ENCODE peak calls at places on chromosomes 13 and 19, in four cellular contexts. One of them, this sample, is unnamed. For H3K9me3, the result is how much of the 10 kb centered on the place peaks cover.

GRCh38 chr13:68550330-68550729 is 1320.2 kb upstream of the PCDH9 start:
- DNase-seq in transverse colon: no peak
- DNase-seq in tibial nerve: no peak
- DNase-seq in small intestine: no peak
- DNase-seq in this sample: no peak

GRCh38 chr19:38913958-38914357 is 2.0 kb upstream of the CCER2 start:
- DNase-seq in small intestine: no peak
- DNase-seq in tibial nerve: no peak
- DNase-seq in transverse colon: no peak
- DNase-seq in this sample: no peak

GRCh38 chr13:112468069-112468468 is 91.9 kb downstream of the SPACA7 start:
- DNase-seq in small intestine: no peak
- DNase-seq in transverse colon: no peak
- DNase-seq in tibial nerve: no peak
- DNase-seq in this sample: no peak

GRCh38 chr13:103539265-103539664 is 473.0 kb upstream of the SLC10A2 start:
- DNase-seq in transverse colon: no peak
- DNase-seq in small intestine: no peak
- DNase-seq in tibial nerve: no peak
- DNase-seq in this sample: no peak

GRCh38 chr13:83824561-83824960 is 57.7 kb downstream of the SLITRK1 start:
- DNase-seq in tibial nerve: no peak
- DNase-seq in transverse colon: no peak
- DNase-seq in small intestine: no peak
- DNase-seq in this sample: no peak

GRCh38 chr13:60431108-60431700 is 34.2 kb downstream of the TDRD3 start:
- DNase-seq in tibial nerve: peak
- DNase-seq in small intestine: peak
- DNase-seq in transverse colon: no peak
- DNase-seq in this sample: no peak

GRCh38 chr19:40366697-40367561 is 18.4 kb downstream of the PLD3 start:
- DNase-seq in small intestine: no peak
- DNase-seq in tibial nerve: no peak
- DNase-seq in transverse colon: no peak
- DNase-seq in this sample: no peak

GRCh38 chr13:53783466-53783865 is 754.9 kb downstream of the OLFM4 start:
- DNase-seq in small intestine: peak
- DNase-seq in transverse colon: no peak
- DNase-seq in tibial nerve: no peak
- DNase-seq in this sample: no peak

GRCh38 chr13:23384111-23384510 is 49.4 kb downstream of the SACS start:
- DNase-seq in transverse colon: no peak
- DNase-seq in small intestine: no peak
- DNase-seq in tibial nerve: no peak
- DNase-seq in this sample: no peak

GRCh38 chr13:94950303-94950702 is 238.0 kb upstream of the SOX21 start:
- DNase-seq in transverse colon: no peak
- DNase-seq in tibial nerve: no peak
- DNase-seq in small intestine: no peak
- DNase-seq in this sample: no peak

GRCh38 chr19:5935473-5936307 is 21.6 kb downstream of the CAPS start:
- DNase-seq in transverse colon: no peak
- DNase-seq in small intestine: no peak
- DNase-seq in tibial nerve: no peak
- DNase-seq in this sample: no peak
- H3K27ac ChIP-seq in transverse colon: peak
- H3K27ac ChIP-seq in small intestine: no peak
- H3K27ac ChIP-seq in tibial nerve: peak
- H3K27ac ChIP-seq in this sample: peak

GRCh38 chr19:45526143-45526542 is 18.9 kb downstream of the VASP start:
- DNase-seq in tibial nerve: peak
- DNase-seq in small intestine: peak
- DNase-seq in transverse colon: peak
- DNase-seq in this sample: peak

GRCh38 chr19:45528149-45528743 is 21.0 kb downstream of the VASP start:
- DNase-seq in tibial nerve: no peak
- DNase-seq in transverse colon: no peak
- DNase-seq in small intestine: peak
- DNase-seq in this sample: no peak

GRCh38 chr19:45527731-45528130 is 20.5 kb downstream of the VASP start:
- DNase-seq in small intestine: no peak
- DNase-seq in tibial nerve: no peak
- DNase-seq in transverse colon: no peak
- DNase-seq in this sample: no peak

GRCh38 chr19:45528744-45529453 is 21.6 kb downstream of the VASP start:
- DNase-seq in tibial nerve: no peak
- DNase-seq in transverse colon: peak
- DNase-seq in small intestine: peak
- DNase-seq in this sample: peak

GRCh38 chr19:45526971-45527370 is 19.7 kb downstream of the VASP start:
- DNase-seq in small intestine: no peak
- DNase-seq in tibial nerve: no peak
- DNase-seq in transverse colon: no peak
- DNase-seq in this sample: peak
- H3K9me3 ChIP-seq in small intestine: under half
- H3K9me3 ChIP-seq in tibial nerve: under half
- H3K9me3 ChIP-seq in transverse colon: under half
- H3K9me3 ChIP-seq in this sample: under half

GRCh38 chr13:55816976-55817601 is 1323.6 kb upstream of the PRR20A start:
- DNase-seq in small intestine: no peak
- DNase-seq in transverse colon: no peak
- DNase-seq in tibial nerve: no peak
- DNase-seq in this sample: no peak

GRCh38 chr13:55820817-55821216 is 1319.9 kb upstream of the PRR20A start:
- DNase-seq in small intestine: no peak
- DNase-seq in tibial nerve: no peak
- DNase-seq in transverse colon: no peak
- DNase-seq in this sample: no peak

GRCh38 chr13:55815458-55816033 is 1325.2 kb upstream of the PRR20A start:
- DNase-seq in small intestine: no peak
- DNase-seq in tibial nerve: no peak
- DNase-seq in transverse colon: no peak
- DNase-seq in this sample: no peak
- H3K27ac ChIP-seq in small intestine: no peak
- H3K27ac ChIP-seq in tibial nerve: no peak
- H3K27ac ChIP-seq in transverse colon: no peak
- H3K27ac ChIP-seq in this sample: no peak

GRCh38 chr19:56813531-56813930 is 27.0 kb downstream of the PEG3 start:
- DNase-seq in small intestine: no peak
- DNase-seq in transverse colon: no peak
- DNase-seq in tibial nerve: no peak
- DNase-seq in this sample: no peak
- H3K9me3 ChIP-seq in small intestine: under half
- H3K9me3 ChIP-seq in transverse colon: under half
- H3K9me3 ChIP-seq in tibial nerve: under half
- H3K9me3 ChIP-seq in this sample: under half

GRCh38 chr19:48321622-48322591 is 3.4 kb upstream of the EMP3 start:
- DNase-seq in small intestine: peak
- DNase-seq in transverse colon: peak
- DNase-seq in tibial nerve: peak
- DNase-seq in this sample: peak

GRCh38 chr19:48318286-48318987 is 6.9 kb upstream of the EMP3 start:
- DNase-seq in tibial nerve: no peak
- DNase-seq in transverse colon: no peak
- DNase-seq in small intestine: no peak
- DNase-seq in this sample: no peak

GRCh38 chr19:48325265-48325910 is at the start of gene EMP3:
- DNase-seq in small intestine: peak
- DNase-seq in transverse colon: peak
- DNase-seq in tibial nerve: peak
- DNase-seq in this sample: peak

GRCh38 chr19:48319647-48320537 is 5.5 kb upstream of the EMP3 start:
- DNase-seq in transverse colon: peak
- DNase-seq in tibial nerve: peak
- DNase-seq in small intestine: peak
- DNase-seq in this sample: peak

GRCh38 chr19:48321372-48321621 is 4.1 kb upstream of the EMP3 start:
- DNase-seq in transverse colon: peak
- DNase-seq in tibial nerve: peak
- DNase-seq in small intestine: peak
- DNase-seq in this sample: peak
- H3K27ac ChIP-seq in transverse colon: peak
- H3K27ac ChIP-seq in tibial nerve: peak
- H3K27ac ChIP-seq in small intestine: peak
- H3K27ac ChIP-seq in this sample: peak

This sample was measured in psoas muscle.